ENCODE peak calls at places on chromosomes 16 and 17, in four cellular contexts. One of them, this sample, is unnamed.

GRCh38 chr17:68482576-68483001 is 25.3 kb upstream of the WIPI1 start:
- DNase-seq in GM10248: no peak
- DNase-seq in lung: no peak
- DNase-seq in A549: no peak
- DNase-seq in this sample: no peak

GRCh38 chr17:53655591-53655990 is 167.1 kb upstream of the KIF2B start:
- DNase-seq in GM10248: no peak
- DNase-seq in lung: no peak
- DNase-seq in A549: no peak
- DNase-seq in this sample: no peak

GRCh38 chr16:1279081-1279944 is 23.4 kb downstream of the TPSD1 start:
- DNase-seq in A549: no peak
- DNase-seq in lung: no peak
- DNase-seq in GM10248: no peak
- DNase-seq in this sample: no peak

GRCh38 chr16:2056077-2056476 is 8.3 kb downstream of the TSC2 start:
- DNase-seq in lung: no peak
- DNase-seq in GM10248: no peak
- DNase-seq in A549: peak
- DNase-seq in this sample: no peak

GRCh38 chr16:87129771-87130170 is 187.4 kb downstream of the C16orf95 start:
- DNase-seq in GM10248: no peak
- DNase-seq in A549: no peak
- DNase-seq in lung: no peak
- DNase-seq in this sample: no peak

GRCh38 chr17:41307647-41308046 is 1.5 kb downstream of the KRTAP16-1 start:
- DNase-seq in A549: no peak
- DNase-seq in lung: no peak
- DNase-seq in GM10248: no peak
- DNase-seq in this sample: no peak

GRCh38 chr16:67979955-67980678 is at the start of gene DPEP3:
- DNase-seq in GM10248: no peak
- DNase-seq in A549: no peak
- DNase-seq in lung: no peak
- DNase-seq in this sample: no peak

GRCh38 chr17:27539152-27539551 is 82.9 kb downstream of the KSR1 start:
- DNase-seq in A549: no peak
- DNase-seq in lung: no peak
- DNase-seq in GM10248: no peak
- DNase-seq in this sample: no peak

GRCh38 chr17:1047177-1047885 is 50.4 kb downstream of the TIMM22 start:
- DNase-seq in lung: no peak
- DNase-seq in GM10248: no peak
- DNase-seq in A549: no peak
- DNase-seq in this sample: no peak

GRCh38 chr17:75493476-75494129 is 21.7 kb downstream of the CASKIN2 start:
- DNase-seq in GM10248: no peak
- DNase-seq in A549: no peak
- DNase-seq in lung: no peak
- DNase-seq in this sample: no peak

GRCh38 chr16:54862529-54862928 is 68.1 kb upstream of the IRX5 start:
- DNase-seq in lung: no peak
- DNase-seq in A549: no peak
- DNase-seq in GM10248: no peak
- DNase-seq in this sample: no peak

GRCh38 chr17:78979780-78980623 is at the start of gene LGALS3BP:
- DNase-seq in GM10248: no peak
- DNase-seq in lung: peak
- DNase-seq in A549: peak
- DNase-seq in this sample: peak

GRCh38 chr17:28216528-28216927 is 102.5 kb upstream of the TMEM97 start:
- DNase-seq in GM10248: no peak
- DNase-seq in lung: no peak
- DNase-seq in A549: peak
- DNase-seq in this sample: peak

GRCh38 chr17:4304417-4305027 is 40.7 kb upstream of the ANKFY1 start:
- DNase-seq in lung: peak
- DNase-seq in A549: peak
- DNase-seq in GM10248: peak
- DNase-seq in this sample: peak

GRCh38 chr17:73650147-73650546 is 5.9 kb upstream of the SDK2 start:
- DNase-seq in GM10248: no peak
- DNase-seq in A549: peak
- DNase-seq in lung: peak
- DNase-seq in this sample: peak

GRCh38 chr17:10325036-10325435 is 47.8 kb downstream of the MYH13 start:
- DNase-seq in GM10248: no peak
- DNase-seq in A549: no peak
- DNase-seq in lung: no peak
- DNase-seq in this sample: no peak

GRCh38 chr17:35809855-35810461 is 674 bp downstream of the TAF15 start:
- DNase-seq in lung: no peak
- DNase-seq in GM10248: no peak
- DNase-seq in A549: no peak
- DNase-seq in this sample: no peak

GRCh38 chr17:53313746-53314145 is 509.0 kb upstream of the KIF2B start:
- DNase-seq in lung: no peak
- DNase-seq in GM10248: no peak
- DNase-seq in A549: no peak
- DNase-seq in this sample: no peak

GRCh38 chr17:56594528-56595418 is 1.3 kb downstream of the NOG start:
- DNase-seq in A549: peak
- DNase-seq in lung: no peak
- DNase-seq in GM10248: peak
- DNase-seq in this sample: peak

GRCh38 chr16:84032458-84033178 is 10.0 kb downstream of the SLC38A8 start:
- DNase-seq in lung: no peak
- DNase-seq in A549: no peak
- DNase-seq in GM10248: no peak
- DNase-seq in this sample: no peak

GRCh38 chr16:88479795-88480760 is 27.0 kb downstream of the ZFPM1 start:
- DNase-seq in GM10248: peak
- DNase-seq in lung: no peak
- DNase-seq in A549: no peak
- DNase-seq in this sample: peak

GRCh38 chr17:7173687-7174602 is 5.2 kb downstream of the ASGR1 start:
- DNase-seq in A549: no peak
- DNase-seq in GM10248: peak
- DNase-seq in lung: peak
- DNase-seq in this sample: peak

GRCh38 chr16:55942821-55943220 is 67.6 kb upstream of the CES5A start:
- DNase-seq in lung: no peak
- DNase-seq in GM10248: no peak
- DNase-seq in A549: no peak
- DNase-seq in this sample: no peak

GRCh38 chr17:44467108-44467507 is 36.1 kb downstream of the GPATCH8 start:
- DNase-seq in lung: no peak
- DNase-seq in A549: no peak
- DNase-seq in GM10248: no peak
- DNase-seq in this sample: no peak

GRCh38 chr16:89114159-89114981 is 20.7 kb downstream of the ACSF3 start:
- DNase-seq in lung: no peak
- DNase-seq in GM10248: no peak
- DNase-seq in A549: no peak
- DNase-seq in this sample: peak

GRCh38 chr16:2471016-2471652 is at the start of gene NTN3:
- DNase-seq in A549: no peak
- DNase-seq in lung: no peak
- DNase-seq in GM10248: no peak
- DNase-seq in this sample: peak

GRCh38 chr16:46857261-46857962 is 26.4 kb upstream of the C16orf87 start:
- DNase-seq in A549: peak
- DNase-seq in GM10248: no peak
- DNase-seq in lung: no peak
- DNase-seq in this sample: peak

GRCh38 chr16:588639-588888 is 1.3 kb upstream of the RAB40C start:
- DNase-seq in A549: peak
- DNase-seq in lung: no peak
- DNase-seq in GM10248: no peak
- DNase-seq in this sample: peak

GRCh38 chr17:50056961-50057330 is 1.0 kb downstream of the ITGA3 start:
- DNase-seq in lung: no peak
- DNase-seq in A549: peak
- DNase-seq in GM10248: no peak
- DNase-seq in this sample: no peak

GRCh38 chr16:67397451-67397801 is 4.1 kb upstream of the TPPP3 start:
- DNase-seq in A549: no peak
- DNase-seq in GM10248: no peak
- DNase-seq in lung: no peak
- DNase-seq in this sample: no peak

GRCh38 chr17:48612854-48613691 is 2.0 kb downstream of the HOXB8 start:
- DNase-seq in A549: peak
- DNase-seq in GM10248: peak
- DNase-seq in lung: no peak
- DNase-seq in this sample: peak
- TF ChIP-seq CTCF in A549: no peak
- TF ChIP-seq CTCF in GM10248: no peak
- TF ChIP-seq CTCF in lung: no peak
- TF ChIP-seq CTCF in this sample: peak

GRCh38 chr17:37225458-37225857 is 150.3 kb upstream of the C17orf78 start:
- DNase-seq in GM10248: no peak
- DNase-seq in lung: no peak
- DNase-seq in A549: no peak
- DNase-seq in this sample: no peak

GRCh38 chr17:37220609-37220953 is 155.2 kb upstream of the C17orf78 start:
- DNase-seq in A549: peak
- DNase-seq in GM10248: no peak
- DNase-seq in lung: no peak
- DNase-seq in this sample: peak

GRCh38 chr17:37218849-37219248 is 156.9 kb upstream of the C17orf78 start:
- DNase-seq in GM10248: no peak
- DNase-seq in A549: no peak
- DNase-seq in lung: no peak
- DNase-seq in this sample: no peak

GRCh38 chr17:37219876-37220608 is 155.7 kb upstream of the C17orf78 start:
- DNase-seq in GM10248: no peak
- DNase-seq in A549: no peak
- DNase-seq in lung: no peak
- DNase-seq in this sample: no peak

GRCh38 chr17:37221865-37222264 is 153.9 kb upstream of the C17orf78 start:
- DNase-seq in A549: no peak
- DNase-seq in lung: no peak
- DNase-seq in GM10248: no peak
- DNase-seq in this sample: no peak
- TF ChIP-seq CTCF in A549: no peak
- TF ChIP-seq CTCF in lung: no peak
- TF ChIP-seq CTCF in GM10248: no peak
- TF ChIP-seq CTCF in this sample: no peak

GRCh38 chr16:48905632-48906031 is 295.7 kb upstream of the N4BP1 start:
- DNase-seq in lung: no peak
- DNase-seq in GM10248: no peak
- DNase-seq in A549: no peak
- DNase-seq in this sample: no peak

GRCh38 chr16:48903054-48903453 is 293.1 kb upstream of the N4BP1 start:
- DNase-seq in GM10248: no peak
- DNase-seq in lung: no peak
- DNase-seq in A549: no peak
- DNase-seq in this sample: no peak

GRCh38 chr16:48899500-48899899 is 289.5 kb upstream of the N4BP1 start:
- DNase-seq in lung: no peak
- DNase-seq in GM10248: no peak
- DNase-seq in A549: no peak
- DNase-seq in this sample: no peak

GRCh38 chr16:48904333-48904732 is 294.4 kb upstream of the N4BP1 start:
- DNase-seq in GM10248: no peak
- DNase-seq in A549: no peak
- DNase-seq in lung: no peak
- DNase-seq in this sample: no peak

DNA sequence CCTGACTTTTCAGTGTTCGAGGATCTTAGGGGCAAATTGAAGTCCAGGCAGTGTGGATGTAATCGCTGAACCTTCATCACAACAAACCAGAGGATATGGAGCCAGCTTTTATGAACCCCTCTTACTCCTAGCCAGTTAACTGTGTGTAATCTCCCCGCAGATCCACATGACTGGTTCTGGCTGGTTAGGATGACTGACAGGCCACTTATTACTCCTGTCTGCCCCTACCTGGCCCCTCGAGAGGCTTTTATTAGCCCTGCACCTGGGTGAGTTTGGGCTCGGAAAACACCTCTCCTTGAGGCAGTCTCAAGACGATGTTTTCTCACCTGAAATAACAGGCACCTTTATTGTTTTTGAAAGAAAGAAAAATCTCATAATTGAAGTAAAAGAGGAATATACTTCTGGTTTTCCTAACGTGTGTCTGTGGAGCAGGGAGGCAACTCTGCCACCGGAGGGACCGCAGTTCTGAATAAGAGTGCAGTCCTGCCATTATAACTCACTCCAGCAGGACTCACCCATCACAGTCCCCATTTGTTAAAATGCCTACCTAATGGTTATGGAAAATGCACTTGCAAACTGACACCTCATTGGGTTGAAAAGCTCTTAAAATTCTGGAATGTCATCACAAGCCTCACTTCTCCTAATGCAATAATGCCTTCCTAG is 291.9 kb upstream of the N4BP1 start:
- DNase-seq in GM10248: no peak
- DNase-seq in A549: no peak
- DNase-seq in lung: no peak
- DNase-seq in this sample: no peak
- TF ChIP-seq CTCF in GM10248: no peak
- TF ChIP-seq CTCF in A549: no peak
- TF ChIP-seq CTCF in lung: no peak
- TF ChIP-seq CTCF in this sample: no peak

DNA sequence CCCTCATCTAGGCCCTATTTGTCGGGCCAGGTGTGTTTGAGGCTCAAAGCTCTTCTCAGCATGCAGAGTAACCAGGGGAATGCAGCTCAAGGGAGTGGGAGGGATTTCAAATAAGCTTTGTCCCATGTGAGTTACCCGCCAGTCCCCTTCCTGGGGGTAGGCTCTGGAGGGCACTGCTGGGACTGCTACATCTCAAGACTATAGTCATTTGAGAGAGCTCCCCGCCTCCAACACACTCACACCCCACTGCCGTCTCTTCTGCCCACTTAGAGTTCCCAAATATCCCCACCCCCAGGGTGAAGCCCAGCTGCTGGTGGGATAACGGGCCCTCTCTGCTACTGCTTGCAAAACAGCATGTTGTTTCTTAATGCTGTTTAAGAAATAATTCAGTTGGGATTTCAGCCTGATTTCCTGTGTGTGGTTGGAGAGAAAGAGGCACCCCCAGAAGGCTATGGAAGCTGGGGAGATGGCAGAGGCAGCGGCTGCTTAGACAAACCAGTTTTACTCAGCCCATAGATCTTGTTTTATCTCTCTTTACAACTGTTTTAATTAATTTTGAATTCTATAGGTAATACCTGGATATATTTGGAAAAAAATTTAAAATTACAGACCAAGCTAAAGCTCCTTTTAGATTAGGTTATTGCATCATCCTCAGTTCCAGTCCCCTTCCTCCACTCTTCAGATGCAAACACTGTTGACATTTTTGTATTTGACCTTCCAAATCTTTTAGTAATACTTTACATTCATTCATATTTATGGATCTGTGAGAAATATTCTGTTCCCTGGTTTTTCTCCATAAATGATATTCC is 4.1 kb upstream of the MPO start:
- DNase-seq in GM10248: no peak
- DNase-seq in A549: no peak
- DNase-seq in lung: no peak
- DNase-seq in this sample: no peak
- TF ChIP-seq CTCF in GM10248: no peak
- TF ChIP-seq CTCF in A549: no peak
- TF ChIP-seq CTCF in lung: no peak
- TF ChIP-seq CTCF in this sample: no peak

This sample was measured in activated CD8-positive, alpha-beta T cell treated with anti-CD3 and anti-CD28 coated beads for 36 hours.